ENCODE peak calls at places on chromosomes 16 and 17, in five cellular contexts. R is nephron progenitor cell; C is AG08396; W is activated CD8-positive, alpha-beta T cell treated with anti-CD3 and anti-CD28 coated beads for 36 hours; J is NCI-H510A. D is an unnamed sample.

GRCh38 chr16:28063047-28063521 is 430 bp downstream of the GSG1L start:
- DNase-seq in C (no peak), R (peak), J (no peak), W (peak), D (no peak)

GRCh38 chr17:72187544-72187943 is 66.7 kb downstream of the SOX9 start:
- DNase-seq in R (peak), W (no peak), J (peak), C (no peak), D (no peak)

GRCh38 chr17:76051071-76051467 is 21.2 kb downstream of the SRP68 start:
- DNase-seq in R (no peak), C (no peak), J (no peak), W (no peak), D (no peak)

GRCh38 chr17:30221346-30221745 is 14.2 kb downstream of the SLC6A4 start:
- DNase-seq in W (no peak), C (no peak), R (no peak), J (no peak), D (no peak)

GRCh38 chr17:73163043-73163442 is 1.8 kb upstream of the SSTR2 start:
- DNase-seq in R (no peak), W (no peak), C (no peak), J (peak), D (peak)

GRCh38 chr17:10117581-10118001 is 80.8 kb downstream of the GAS7 start:
- DNase-seq in J (no peak), C (no peak), R (no peak), W (peak), D (peak)

GRCh38 chr17:57995076-57995956 is 7.3 kb upstream of the VEZF1 start:
- DNase-seq in C (peak), W (peak), J (peak), R (peak), D (peak)

GRCh38 chr17:78236362-78237127 is 5.1 kb downstream of the TMEM235 start:
- DNase-seq in C (no peak), J (no peak), W (no peak), R (no peak), D (no peak)

GRCh38 chr16:85998178-85998867 is 99.4 kb downstream of the IRF8 start:
- DNase-seq in W (no peak), J (no peak), R (no peak), C (no peak), D (no peak)

GRCh38 chr16:86286991-86287640 is 223.2 kb upstream of the FOXF1 start:
- DNase-seq in C (peak), R (peak), J (no peak), W (no peak), D (no peak)

GRCh38 chr17:80992948-80993624 is 1.4 kb downstream of the CHMP6 start:
- DNase-seq in C (no peak), R (no peak), J (no peak), W (no peak), D (no peak)

GRCh38 chr16:67150833-67151396 is at the start of gene B3GNT9:
- DNase-seq in W (peak), J (peak), C (peak), R (peak), D (no peak)

GRCh38 chr17:31931781-31932180 is 5.0 kb upstream of the SUZ12 start:
- DNase-seq in W (no peak), C (no peak), R (no peak), J (no peak), D (no peak)

GRCh38 chr17:4444782-4445473 is 11.2 kb downstream of the SPNS3 start:
- DNase-seq in C (no peak), W (no peak), J (no peak), R (no peak), D (no peak)

GRCh38 chr17:74526681-74527080 is 4.6 kb downstream of the CD300LB start:
- DNase-seq in C (peak), R (no peak), W (no peak), J (no peak), D (no peak)

GRCh38 chr16:28494141-28494851 is at the start of gene APOBR:
- DNase-seq in W (peak), C (no peak), R (no peak), J (no peak), D (peak)

GRCh38 chr17:61201211-61201610 is 198.4 kb upstream of the TBX2 start:
- DNase-seq in W (no peak), R (no peak), C (peak), J (no peak), D (no peak)

GRCh38 chr17:2195729-2196128 is 107.9 kb downstream of the SMG6 start:
- DNase-seq in R (no peak), W (peak), C (no peak), J (peak), D (no peak)

GRCh38 chr16:83994087-83994486 is 26.0 kb downstream of the NECAB2 start:
- DNase-seq in R (no peak), J (no peak), W (no peak), C (peak), D (no peak)

GRCh38 chr17:1000597-1001490 is 3.9 kb downstream of the TIMM22 start:
- DNase-seq in W (no peak), C (peak), R (no peak), J (no peak), D (no peak)

GRCh38 chr17:55067697-55068439 is 99.3 kb downstream of the STXBP4 start:
- DNase-seq in R (no peak), C (no peak), W (no peak), J (no peak), D (no peak)